ENCODE peak calls at places on chromosomes 11 and 22, in ten cellular contexts. One of them, this sample, is unnamed. For H3K4me1, the result is how much of the 10 kb centered on the place peaks cover.

GRCh38 chr22:39207141-39208012 is 37.4 kb downstream of the PDGFB start:
- DNase-seq in astrocyte: peak
- DNase-seq in fibroblast of lung: peak
- DNase-seq in keratinocyte: no peak
- DNase-seq in adipocyte: no peak
- DNase-seq in spleen: peak
- DNase-seq in heart left ventricle: peak
- DNase-seq in CD4-positive, alpha-beta memory T cell: no peak
- DNase-seq in stomach: peak
- DNase-seq in transverse colon: peak
- DNase-seq in this sample: no peak

GRCh38 chr22:37896181-37896592 is 9.9 kb upstream of the MICALL1 start:
- DNase-seq in astrocyte: no peak
- DNase-seq in fibroblast of lung: no peak
- DNase-seq in keratinocyte: peak
- DNase-seq in adipocyte: no peak
- DNase-seq in spleen: peak
- DNase-seq in heart left ventricle: no peak
- DNase-seq in CD4-positive, alpha-beta memory T cell: peak
- DNase-seq in stomach: peak
- DNase-seq in transverse colon: peak
- DNase-seq in this sample: no peak

GRCh38 chr11:66970808-66971442 is 4.2 kb upstream of the C11orf86 start:
- DNase-seq in astrocyte: peak
- DNase-seq in fibroblast of lung: peak
- DNase-seq in keratinocyte: peak
- DNase-seq in adipocyte: peak
- DNase-seq in spleen: no peak
- DNase-seq in heart left ventricle: no peak
- DNase-seq in CD4-positive, alpha-beta memory T cell: no peak
- DNase-seq in stomach: no peak
- DNase-seq in transverse colon: peak
- DNase-seq in this sample: no peak

GRCh38 chr11:125517116-125517804 is 21.2 kb upstream of the FEZ1 start:
- DNase-seq in astrocyte: peak
- DNase-seq in fibroblast of lung: peak
- DNase-seq in keratinocyte: no peak
- DNase-seq in adipocyte: peak
- DNase-seq in spleen: no peak
- DNase-seq in heart left ventricle: peak
- DNase-seq in CD4-positive, alpha-beta memory T cell: no peak
- DNase-seq in stomach: no peak
- DNase-seq in transverse colon: no peak
- DNase-seq in this sample: peak

GRCh38 chr22:35861451-35861850 is 143.8 kb downstream of the APOL5 start:
- DNase-seq in astrocyte: no peak
- DNase-seq in fibroblast of lung: no peak
- DNase-seq in keratinocyte: no peak
- DNase-seq in adipocyte: no peak
- DNase-seq in spleen: no peak
- DNase-seq in heart left ventricle: no peak
- DNase-seq in CD4-positive, alpha-beta memory T cell: no peak
- DNase-seq in stomach: no peak
- DNase-seq in transverse colon: no peak
- DNase-seq in this sample: no peak

GRCh38 chr22:41429232-41429945 is 17.2 kb downstream of the TOB2 start:
- DNase-seq in astrocyte: no peak
- DNase-seq in fibroblast of lung: no peak
- DNase-seq in keratinocyte: no peak
- DNase-seq in adipocyte: no peak
- DNase-seq in spleen: no peak
- DNase-seq in heart left ventricle: no peak
- DNase-seq in CD4-positive, alpha-beta memory T cell: no peak
- DNase-seq in stomach: no peak
- DNase-seq in transverse colon: no peak
- DNase-seq in this sample: no peak

GRCh38 chr11:134882671-134883318 is 470.8 kb upstream of the B3GAT1 start:
- DNase-seq in astrocyte: no peak
- DNase-seq in fibroblast of lung: no peak
- DNase-seq in keratinocyte: no peak
- DNase-seq in adipocyte: no peak
- DNase-seq in spleen: no peak
- DNase-seq in heart left ventricle: no peak
- DNase-seq in CD4-positive, alpha-beta memory T cell: no peak
- DNase-seq in stomach: no peak
- DNase-seq in transverse colon: no peak
- DNase-seq in this sample: no peak

GRCh38 chr11:77129841-77130756 is 2.1 kb downstream of the MYO7A start:
- DNase-seq in astrocyte: no peak
- DNase-seq in fibroblast of lung: no peak
- DNase-seq in keratinocyte: no peak
- DNase-seq in adipocyte: no peak
- DNase-seq in spleen: no peak
- DNase-seq in heart left ventricle: no peak
- DNase-seq in CD4-positive, alpha-beta memory T cell: no peak
- DNase-seq in stomach: no peak
- DNase-seq in transverse colon: no peak
- DNase-seq in this sample: no peak

GRCh38 chr11:115194798-115195101 is 309.5 kb downstream of the CADM1 start:
- DNase-seq in astrocyte: no peak
- DNase-seq in fibroblast of lung: no peak
- DNase-seq in keratinocyte: no peak
- DNase-seq in adipocyte: no peak
- DNase-seq in spleen: no peak
- DNase-seq in heart left ventricle: no peak
- DNase-seq in CD4-positive, alpha-beta memory T cell: no peak
- DNase-seq in stomach: no peak
- DNase-seq in transverse colon: no peak
- DNase-seq in this sample: no peak

GRCh38 chr11:115197433-115197832 is 306.8 kb downstream of the CADM1 start:
- DNase-seq in astrocyte: peak
- DNase-seq in fibroblast of lung: peak
- DNase-seq in keratinocyte: no peak
- DNase-seq in adipocyte: no peak
- DNase-seq in spleen: no peak
- DNase-seq in heart left ventricle: no peak
- DNase-seq in CD4-positive, alpha-beta memory T cell: no peak
- DNase-seq in stomach: no peak
- DNase-seq in transverse colon: no peak
- DNase-seq in this sample: no peak

GRCh38 chr11:115197031-115197430 is 307.2 kb downstream of the CADM1 start:
- DNase-seq in astrocyte: no peak
- DNase-seq in fibroblast of lung: peak
- DNase-seq in keratinocyte: no peak
- DNase-seq in adipocyte: no peak
- DNase-seq in spleen: no peak
- DNase-seq in heart left ventricle: no peak
- DNase-seq in CD4-positive, alpha-beta memory T cell: no peak
- DNase-seq in stomach: no peak
- DNase-seq in transverse colon: no peak
- DNase-seq in this sample: no peak

GRCh38 chr11:115191761-115192160 is 312.5 kb downstream of the CADM1 start:
- DNase-seq in astrocyte: peak
- DNase-seq in fibroblast of lung: peak
- DNase-seq in keratinocyte: no peak
- DNase-seq in adipocyte: no peak
- DNase-seq in spleen: no peak
- DNase-seq in heart left ventricle: no peak
- DNase-seq in CD4-positive, alpha-beta memory T cell: no peak
- DNase-seq in stomach: no peak
- DNase-seq in transverse colon: no peak
- DNase-seq in this sample: no peak

DNA sequence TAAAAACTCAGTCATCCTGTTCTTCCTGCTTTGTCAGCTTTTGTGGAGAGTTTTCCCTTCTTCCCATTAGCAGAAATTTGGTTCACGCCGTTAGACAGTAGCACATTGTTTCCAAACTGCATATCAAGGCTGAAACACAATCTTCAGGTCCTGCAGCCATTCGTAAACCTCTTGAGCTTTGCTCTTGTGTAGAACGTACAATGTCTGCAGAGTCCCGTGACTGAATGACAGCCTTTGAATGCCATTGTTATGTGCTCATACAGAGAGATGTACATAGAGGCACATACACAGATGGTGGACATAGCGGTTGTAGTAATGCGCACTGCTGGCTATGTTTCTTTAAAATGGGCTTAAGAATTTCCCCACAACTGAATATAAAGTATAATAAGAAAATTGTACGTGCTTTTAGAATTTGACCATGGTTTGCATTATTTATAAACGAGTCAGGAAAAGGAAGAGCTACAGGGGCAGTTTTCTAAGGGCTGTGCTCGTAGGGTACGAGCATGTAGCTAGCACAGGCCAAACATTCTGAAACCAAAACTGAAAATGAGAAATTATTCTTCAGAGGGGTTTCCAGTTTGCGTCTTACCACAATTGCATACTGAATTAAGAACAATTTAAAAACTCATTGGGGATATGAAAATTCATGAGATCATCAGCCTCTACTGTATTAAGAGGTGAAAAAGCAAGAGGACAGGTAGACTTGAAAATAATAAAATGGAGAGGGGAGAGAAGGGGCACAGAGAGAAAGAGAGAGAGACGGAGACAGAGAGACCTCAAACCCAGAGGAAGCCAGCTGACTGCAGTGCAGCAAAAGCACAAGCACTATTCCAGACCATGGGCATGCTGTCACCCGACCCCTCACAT is 310.1 kb downstream of the CADM1 start:
- DNase-seq in astrocyte: peak
- DNase-seq in fibroblast of lung: peak
- DNase-seq in keratinocyte: no peak
- DNase-seq in adipocyte: no peak
- DNase-seq in spleen: no peak
- DNase-seq in heart left ventricle: no peak
- DNase-seq in CD4-positive, alpha-beta memory T cell: no peak
- DNase-seq in stomach: no peak
- DNase-seq in transverse colon: no peak
- DNase-seq in this sample: no peak
- H3K4me1 ChIP-seq in astrocyte: under half
- H3K4me1 ChIP-seq in fibroblast of lung: under half
- H3K4me1 ChIP-seq in keratinocyte: under half
- H3K4me1 ChIP-seq in adipocyte: under half
- H3K4me1 ChIP-seq in spleen: under half
- H3K4me1 ChIP-seq in heart left ventricle: under half
- H3K4me1 ChIP-seq in CD4-positive, alpha-beta memory T cell: under half
- H3K4me1 ChIP-seq in stomach: under half
- H3K4me1 ChIP-seq in transverse colon: under half
- H3K4me1 ChIP-seq in this sample: under half

GRCh38 chr22:46272762-46273431 is 5.1 kb downstream of the TTC38 start:
- DNase-seq in astrocyte: no peak
- DNase-seq in fibroblast of lung: no peak
- DNase-seq in keratinocyte: no peak
- DNase-seq in adipocyte: no peak
- DNase-seq in spleen: no peak
- DNase-seq in heart left ventricle: no peak
- DNase-seq in CD4-positive, alpha-beta memory T cell: no peak
- DNase-seq in stomach: no peak
- DNase-seq in transverse colon: no peak
- DNase-seq in this sample: no peak

GRCh38 chr22:46267431-46268279 is at the start of gene TTC38:
- DNase-seq in astrocyte: peak
- DNase-seq in fibroblast of lung: peak
- DNase-seq in keratinocyte: peak
- DNase-seq in adipocyte: peak
- DNase-seq in spleen: peak
- DNase-seq in heart left ventricle: peak
- DNase-seq in CD4-positive, alpha-beta memory T cell: peak
- DNase-seq in stomach: peak
- DNase-seq in transverse colon: peak
- DNase-seq in this sample: peak

GRCh38 chr22:46273432-46274148 is 5.8 kb downstream of the TTC38 start:
- DNase-seq in astrocyte: no peak
- DNase-seq in fibroblast of lung: no peak
- DNase-seq in keratinocyte: no peak
- DNase-seq in adipocyte: no peak
- DNase-seq in spleen: no peak
- DNase-seq in heart left ventricle: no peak
- DNase-seq in CD4-positive, alpha-beta memory T cell: no peak
- DNase-seq in stomach: no peak
- DNase-seq in transverse colon: no peak
- DNase-seq in this sample: no peak

GRCh38 chr22:46272196-46272595 is 4.4 kb downstream of the TTC38 start:
- DNase-seq in astrocyte: no peak
- DNase-seq in fibroblast of lung: no peak
- DNase-seq in keratinocyte: no peak
- DNase-seq in adipocyte: no peak
- DNase-seq in spleen: no peak
- DNase-seq in heart left ventricle: no peak
- DNase-seq in CD4-positive, alpha-beta memory T cell: no peak
- DNase-seq in stomach: no peak
- DNase-seq in transverse colon: no peak
- DNase-seq in this sample: no peak

DNA sequence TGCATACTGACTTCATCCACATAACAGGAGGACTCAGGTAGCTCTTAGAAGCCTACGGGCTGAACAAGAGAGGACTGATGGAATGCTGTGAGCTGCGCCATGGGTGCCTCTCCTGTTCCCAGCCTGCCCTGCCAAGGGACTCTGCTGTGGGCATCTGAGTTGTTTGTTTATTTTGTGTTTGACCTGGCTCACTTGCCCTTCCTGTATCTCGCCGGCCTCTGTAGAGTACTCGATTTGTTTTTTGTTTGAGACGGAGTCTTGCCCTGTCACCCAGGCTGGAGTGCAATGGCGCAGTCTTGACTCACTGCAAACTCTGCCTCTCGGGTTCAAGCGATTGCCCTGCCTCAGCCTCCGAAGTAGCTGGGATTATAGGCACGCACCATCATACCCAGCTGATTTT is 1.8 kb downstream of the TTC38 start:
- DNase-seq in astrocyte: no peak
- DNase-seq in fibroblast of lung: no peak
- DNase-seq in keratinocyte: no peak
- DNase-seq in adipocyte: no peak
- DNase-seq in spleen: no peak
- DNase-seq in heart left ventricle: no peak
- DNase-seq in CD4-positive, alpha-beta memory T cell: no peak
- DNase-seq in stomach: peak
- DNase-seq in transverse colon: no peak
- DNase-seq in this sample: no peak
- H3K4me3 ChIP-seq in astrocyte: no peak
- H3K4me3 ChIP-seq in fibroblast of lung: no peak
- H3K4me3 ChIP-seq in keratinocyte: no peak
- H3K4me3 ChIP-seq in adipocyte: peak
- H3K4me3 ChIP-seq in spleen: no peak
- H3K4me3 ChIP-seq in heart left ventricle: peak
- H3K4me3 ChIP-seq in CD4-positive, alpha-beta memory T cell: no peak
- H3K4me3 ChIP-seq in stomach: peak
- H3K4me3 ChIP-seq in transverse colon: no peak
- H3K4me3 ChIP-seq in this sample: no peak

DNA sequence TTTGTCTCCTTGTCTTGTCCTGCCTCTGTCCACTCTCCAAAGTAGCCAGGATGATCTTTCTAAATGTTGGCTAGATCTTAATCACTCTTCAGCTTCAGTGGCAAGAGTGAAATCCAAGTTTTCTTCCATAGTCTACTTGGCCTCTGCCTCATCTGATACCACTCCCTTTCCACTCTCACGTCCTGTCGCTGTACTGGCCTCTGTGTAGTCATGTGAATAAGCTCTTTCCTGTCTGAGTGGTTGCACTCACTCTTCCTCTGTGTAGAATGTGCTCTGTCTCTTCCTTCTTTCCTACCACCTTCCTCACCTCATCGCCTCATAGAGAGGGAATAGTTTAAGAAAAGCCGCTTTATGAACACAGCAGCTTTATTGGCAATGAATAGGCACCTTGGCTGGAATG is 86.5 kb downstream of the WNT11 start:
- DNase-seq in astrocyte: no peak
- DNase-seq in fibroblast of lung: no peak
- DNase-seq in keratinocyte: no peak
- DNase-seq in adipocyte: no peak
- DNase-seq in spleen: no peak
- DNase-seq in heart left ventricle: no peak
- DNase-seq in CD4-positive, alpha-beta memory T cell: no peak
- DNase-seq in stomach: no peak
- DNase-seq in transverse colon: no peak
- DNase-seq in this sample: peak
- H3K4me1 ChIP-seq in astrocyte: under half
- H3K4me1 ChIP-seq in fibroblast of lung: under half
- H3K4me1 ChIP-seq in keratinocyte: under half
- H3K4me1 ChIP-seq in adipocyte: under half
- H3K4me1 ChIP-seq in spleen: under half
- H3K4me1 ChIP-seq in heart left ventricle: under half
- H3K4me1 ChIP-seq in CD4-positive, alpha-beta memory T cell: under half
- H3K4me1 ChIP-seq in stomach: under half
- H3K4me1 ChIP-seq in transverse colon: under half
- H3K4me1 ChIP-seq in this sample: under half

GRCh38 chr11:61598383-61598782 is 17.5 kb upstream of the SYT7 start:
- DNase-seq in astrocyte: no peak
- DNase-seq in fibroblast of lung: peak
- DNase-seq in keratinocyte: no peak
- DNase-seq in adipocyte: no peak
- DNase-seq in spleen: no peak
- DNase-seq in heart left ventricle: no peak
- DNase-seq in CD4-positive, alpha-beta memory T cell: no peak
- DNase-seq in stomach: no peak
- DNase-seq in transverse colon: no peak
- DNase-seq in this sample: no peak

GRCh38 chr11:61601512-61601911 is 20.6 kb upstream of the SYT7 start:
- DNase-seq in astrocyte: no peak
- DNase-seq in fibroblast of lung: no peak
- DNase-seq in keratinocyte: no peak
- DNase-seq in adipocyte: no peak
- DNase-seq in spleen: no peak
- DNase-seq in heart left ventricle: no peak
- DNase-seq in CD4-positive, alpha-beta memory T cell: no peak
- DNase-seq in stomach: no peak
- DNase-seq in transverse colon: no peak
- DNase-seq in this sample: no peak

GRCh38 chr11:61598886-61599868 is 18.3 kb upstream of the SYT7 start:
- DNase-seq in astrocyte: peak
- DNase-seq in fibroblast of lung: peak
- DNase-seq in keratinocyte: no peak
- DNase-seq in adipocyte: peak
- DNase-seq in spleen: no peak
- DNase-seq in heart left ventricle: peak
- DNase-seq in CD4-positive, alpha-beta memory T cell: no peak
- DNase-seq in stomach: no peak
- DNase-seq in transverse colon: no peak
- DNase-seq in this sample: no peak

GRCh38 chr11:61602775-61603569 is 22.1 kb upstream of the SYT7 start:
- DNase-seq in astrocyte: peak
- DNase-seq in fibroblast of lung: peak
- DNase-seq in keratinocyte: peak
- DNase-seq in adipocyte: peak
- DNase-seq in spleen: no peak
- DNase-seq in heart left ventricle: peak
- DNase-seq in CD4-positive, alpha-beta memory T cell: no peak
- DNase-seq in stomach: peak
- DNase-seq in transverse colon: peak
- DNase-seq in this sample: no peak

GRCh38 chr11:61599968-61600710 is 19.3 kb upstream of the SYT7 start:
- DNase-seq in astrocyte: no peak
- DNase-seq in fibroblast of lung: no peak
- DNase-seq in keratinocyte: no peak
- DNase-seq in adipocyte: no peak
- DNase-seq in spleen: no peak
- DNase-seq in heart left ventricle: no peak
- DNase-seq in CD4-positive, alpha-beta memory T cell: no peak
- DNase-seq in stomach: no peak
- DNase-seq in transverse colon: no peak
- DNase-seq in this sample: no peak
- H3K4me3 ChIP-seq in astrocyte: peak
- H3K4me3 ChIP-seq in fibroblast of lung: no peak
- H3K4me3 ChIP-seq in keratinocyte: no peak
- H3K4me3 ChIP-seq in adipocyte: peak
- H3K4me3 ChIP-seq in spleen: no peak
- H3K4me3 ChIP-seq in heart left ventricle: no peak
- H3K4me3 ChIP-seq in CD4-positive, alpha-beta memory T cell: no peak
- H3K4me3 ChIP-seq in stomach: no peak
- H3K4me3 ChIP-seq in transverse colon: no peak
- H3K4me3 ChIP-seq in this sample: no peak

This sample was measured in HAP-1.